ENCODE peak calls at places on chromosome 1, in seven cellular contexts. J is ascending aorta; Y is T-helper 9 cell; V is body of pancreas; R is heart left ventricle; U is activated CD8-positive, alpha-beta T cell treated with anti-CD3 and anti-CD28 coated beads, Interleukin-2, amount 10 ng/mL, durations not matched to agents 7 days and 5 days; A is T-helper 17 cell. T is an unnamed sample.

GRCh38 chr1:238628130-238628529 is 737.4 kb upstream of the ZP4 start:
- DNase-seq in J (no peak), Y (no peak), V (no peak), R (no peak), U (no peak), A (no peak), T (no peak)

GRCh38 chr1:45809761-45810160 is 6.3 kb downstream of the MAST2 start:
- DNase-seq in J (no peak), Y (no peak), V (no peak), R (no peak), U (no peak), A (no peak), T (no peak)

GRCh38 chr1:156794506-156795373 is 21.9 kb downstream of the SH2D2A start:
- DNase-seq in J (no peak), Y (no peak), V (no peak), R (no peak), U (no peak), A (no peak), T (no peak)

GRCh38 chr1:218364028-218364710 is 19.0 kb downstream of the TGFB2 start:
- DNase-seq in J (no peak), Y (no peak), V (no peak), R (no peak), U (no peak), A (no peak), T (no peak)

GRCh38 chr1:23902611-23903278 is 10.4 kb downstream of the CNR2 start:
- DNase-seq in J (no peak), Y (no peak), V (no peak), R (no peak), U (no peak), A (no peak), T (no peak)

GRCh38 chr1:184567648-184568047 is 180.8 kb downstream of the C1orf21 start:
- DNase-seq in J (no peak), Y (no peak), V (no peak), R (no peak), U (no peak), A (no peak), T (no peak)

GRCh38 chr1:225483818-225484656 is 56.2 kb upstream of the LBR start:
- DNase-seq in J (no peak), Y (no peak), V (no peak), R (no peak), U (no peak), A (no peak), T (no peak)

GRCh38 chr1:201783067-201783466 is 45.9 kb upstream of the IPO9 start:
- DNase-seq in J (no peak), Y (no peak), V (no peak), R (no peak), U (no peak), A (no peak), T (no peak)

GRCh38 chr1:244068563-244068962 is 17.5 kb downstream of the ZBTB18 start:
- DNase-seq in J (no peak), Y (no peak), V (no peak), R (no peak), U (no peak), A (no peak), T (no peak)

GRCh38 chr1:58768332-58768731 is 15.5 kb downstream of the JUN start:
- DNase-seq in J (no peak), Y (no peak), V (no peak), R (no peak), U (no peak), A (no peak), T (no peak)

GRCh38 chr1:207750901-207751300 is 953 bp upstream of the CD46 start:
- DNase-seq in J (no peak), Y (no peak), V (no peak), R (no peak), U (no peak), A (no peak), T (no peak)

GRCh38 chr1:162732566-162733335 is 57.8 kb upstream of the HSD17B7 start:
- DNase-seq in J (no peak), Y (no peak), V (peak; percentile 86), R (peak; percentile 29), U (no peak), A (no peak), T (no peak)

GRCh38 chr1:185666582-185666981 is 67.6 kb upstream of the HMCN1 start:
- DNase-seq in J (no peak), Y (no peak), V (no peak), R (no peak), U (no peak), A (no peak), T (no peak)

GRCh38 chr1:170114916-170115315 is 30.8 kb upstream of the NTMT2 start:
- DNase-seq in J (no peak), Y (no peak), V (no peak), R (no peak), U (no peak), A (no peak), T (no peak)

GRCh38 chr1:219120625-219121544 is 52.8 kb upstream of the LYPLAL1 start:
- DNase-seq in J (no peak), Y (no peak), V (peak; percentile 11), R (peak; percentile 65), U (no peak), A (no peak), T (no peak)

GRCh38 chr1:153190373-153190772 is 12.9 kb upstream of the LELP1 start:
- DNase-seq in J (no peak), Y (no peak), V (no peak), R (no peak), U (no peak), A (no peak), T (no peak)

GRCh38 chr1:44835738-44836675 is 7.0 kb downstream of the PTCH2 start:
- DNase-seq in J (no peak), Y (peak; percentile 83), V (peak; percentile 86), R (peak; percentile 82), U (peak; percentile 93), A (peak; percentile 59), T (peak; percentile 69)

GRCh38 chr1:37691497-37692077 is 729 bp upstream of the CDCA8 start:
- DNase-seq in J (no peak), Y (peak; percentile 12), V (peak; percentile 67), R (peak; percentile 18), U (peak; percentile 45), A (peak; percentile 16), T (peak; percentile 14)

GRCh38 chr1:98090351-98090750 is 169.5 kb upstream of the DPYD start:
- DNase-seq in J (no peak), Y (no peak), V (no peak), R (no peak), U (no peak), A (no peak), T (no peak)

GRCh38 chr1:221435510-221435909 is 306.4 kb downstream of the DUSP10 start:
- DNase-seq in J (no peak), Y (no peak), V (no peak), R (no peak), U (no peak), A (no peak), T (peak; percentile 55)

GRCh38 chr1:39729842-39730241 is 8.8 kb upstream of the PPIE start:
- DNase-seq in J (no peak), Y (no peak), V (no peak), R (no peak), U (no peak), A (no peak), T (no peak)

GRCh38 chr1:232875536-232875935 is 70.3 kb downstream of the MAP10 start:
- DNase-seq in J (no peak), Y (no peak), V (no peak), R (no peak), U (no peak), A (no peak), T (no peak)

T was measured in T-helper 1 cell.